ENCODE peak calls at places on chromosomes 12 and 14, in eight cellular contexts. N is body of pancreas, E is ascending aorta, R is pancreas, X is choroid plexus epithelial cell, I is upper lobe of right lung, A is lower lobe of right lung, H is fibroblast of mammary gland. B is an unnamed sample.

GRCh38 chr12:132494294-132495164 is 4.6 kb downstream of the FBRSL1 start:
- DNase-seq in X (no peak), E (no peak), A (no peak), N (peak), R (peak), H (no peak), I (no peak), B (no peak)

GRCh38 chr12:101019667-101020066 is 190.4 kb downstream of the SLC5A8 start:
- DNase-seq in R (no peak), A (no peak), N (no peak), I (no peak), X (no peak), E (no peak), H (no peak), B (no peak)

GRCh38 chr14:78666336-78667056 is 496.3 kb downstream of the NRXN3 start:
- DNase-seq in R (no peak), X (no peak), H (no peak), A (no peak), N (no peak), I (no peak), E (no peak), B (no peak)

GRCh38 chr14:51954657-51955056 is 34.7 kb upstream of the RTRAF start:
- DNase-seq in E (no peak), H (no peak), N (no peak), R (no peak), I (no peak), X (no peak), A (no peak), B (no peak)

GRCh38 chr14:64726585-64726890 is 22.3 kb downstream of the PLEKHG3 start:
- DNase-seq in N (peak), X (peak), H (peak), E (no peak), I (peak), A (no peak), R (peak), B (peak)

GRCh38 chr12:60201891-60202290 is 606.1 kb downstream of the SLC16A7 start:
- DNase-seq in A (no peak), R (no peak), X (peak), H (peak), E (no peak), N (no peak), I (no peak), B (no peak)

GRCh38 chr14:61342486-61342885 is 21.1 kb downstream of the PRKCH start:
- DNase-seq in I (no peak), H (no peak), N (no peak), R (no peak), X (no peak), A (no peak), E (no peak), B (peak)

GRCh38 chr12:53759261-53759660 is 7.5 kb upstream of the CISTR start:
- DNase-seq in N (no peak), E (no peak), X (no peak), A (no peak), H (no peak), R (no peak), I (no peak), B (no peak)

GRCh38 chr14:56555921-56556570 is 23.6 kb upstream of the TMEM260 start:
- DNase-seq in I (no peak), R (no peak), A (no peak), N (no peak), E (no peak), H (peak), X (peak), B (no peak)

GRCh38 chr12:42180990-42181611 is 36.4 kb upstream of the GXYLT1 start:
- DNase-seq in H (peak), A (no peak), R (no peak), N (no peak), I (no peak), X (peak), E (no peak), B (no peak)

GRCh38 chr14:50122291-50122690 is 5.9 kb upstream of the VCPKMT start:
- DNase-seq in E (no peak), R (no peak), N (no peak), H (no peak), A (no peak), I (no peak), X (no peak), B (no peak)

GRCh38 chr14:89588016-89588415 is 171.0 kb upstream of the FOXN3 start:
- DNase-seq in A (no peak), X (no peak), E (no peak), H (no peak), I (no peak), N (no peak), R (no peak), B (peak)

GRCh38 chr12:81206425-81206824 is 128.5 kb downstream of the ACSS3 start:
- DNase-seq in N (no peak), A (no peak), I (no peak), R (no peak), E (no peak), X (no peak), H (no peak), B (no peak)

GRCh38 chr14:22483863-22484593 is 105.0 kb downstream of the DAD1 start:
- DNase-seq in H (peak), I (no peak), R (no peak), A (no peak), X (peak), E (no peak), N (no peak), B (no peak)

GRCh38 chr14:66471584-66471983 is 14.6 kb upstream of the CCDC196 start:
- DNase-seq in A (no peak), N (no peak), R (no peak), E (no peak), H (no peak), I (no peak), X (no peak), B (no peak)

GRCh38 chr12:125125271-125125670 is 60.0 kb downstream of the AACS start:
- DNase-seq in H (no peak), N (no peak), E (no peak), A (no peak), R (no peak), I (no peak), X (no peak), B (no peak)

GRCh38 chr14:90870950-90871604 is 54.8 kb upstream of the TTC7B start:
- DNase-seq in E (no peak), I (no peak), A (no peak), R (no peak), X (no peak), H (no peak), N (no peak), B (no peak)

DNA sequence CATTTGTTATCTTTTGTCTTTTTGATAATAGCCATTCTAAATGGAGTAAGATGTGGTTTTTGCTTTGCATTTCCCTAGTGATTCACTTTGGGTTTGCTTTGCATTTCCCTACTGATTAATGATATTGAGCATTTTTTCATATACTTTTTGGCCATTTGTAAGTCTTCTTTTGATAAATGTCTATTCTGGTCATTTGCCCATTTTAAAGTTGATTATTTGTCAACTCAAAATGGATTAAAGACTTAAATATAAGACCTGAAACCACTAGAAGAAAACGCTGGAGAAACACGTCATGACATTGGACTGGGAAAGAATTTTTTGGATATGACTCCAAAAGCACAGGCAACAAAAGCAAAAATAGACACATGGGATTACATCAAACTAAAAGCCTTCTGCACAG is 148.0 kb downstream of the APAF1 start:
- DNase-seq in R (no peak), A (no peak), I (no peak), X (no peak), N (no peak), H (no peak), E (no peak), B (no peak)
- TF ChIP-seq CTCF in R (no peak), A (no peak), I (no peak), X (no peak), N (no peak), H (no peak), E (no peak), B (no peak)

DNA sequence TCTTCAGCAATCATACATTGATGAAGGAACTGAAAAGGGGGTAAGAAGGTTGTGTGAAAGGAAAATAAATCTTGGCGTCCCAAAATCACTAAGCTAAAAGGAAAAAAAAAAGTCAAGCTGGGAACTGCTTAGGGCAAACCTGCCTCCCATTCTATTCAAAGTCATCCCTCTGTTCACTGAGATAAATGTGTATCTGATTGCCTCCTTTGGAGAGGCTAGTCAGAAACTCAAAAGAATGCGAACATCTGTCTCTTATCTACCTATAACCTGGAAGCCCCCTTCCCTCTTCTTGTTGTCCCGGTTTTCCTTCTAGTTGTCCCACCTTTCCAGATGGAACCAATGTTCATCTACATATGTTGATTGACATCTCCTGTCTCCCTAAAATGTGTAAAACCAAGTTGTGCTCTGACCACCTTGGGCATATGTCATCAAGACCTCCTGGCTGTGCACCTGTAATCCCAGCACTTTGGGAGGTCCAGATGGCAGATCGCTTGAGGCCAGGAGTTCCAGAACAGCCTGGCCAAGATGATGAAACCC is 53.1 kb downstream of the RESF1 start:
- DNase-seq in E (no peak), H (no peak), X (no peak), R (no peak), N (no peak), A (no peak), I (no peak), B (no peak)
- TF ChIP-seq CTCF in E (no peak), H (no peak), X (no peak), R (no peak), N (no peak), A (no peak), I (no peak), B (no peak)

GRCh38 chr14:98606816-98607215 is 665.2 kb downstream of the BCL11B start:
- DNase-seq in R (no peak), I (no peak), A (no peak), N (no peak), X (no peak), E (no peak), H (no peak), B (no peak)

GRCh38 chr14:98607341-98607910 is 664.6 kb downstream of the BCL11B start:
- DNase-seq in R (no peak), E (no peak), N (no peak), A (no peak), X (no peak), H (no peak), I (no peak), B (no peak)

GRCh38 chr14:98606041-98606640 is 665.9 kb downstream of the BCL11B start:
- DNase-seq in I (no peak), R (no peak), N (no peak), E (no peak), H (no peak), A (no peak), X (no peak), B (no peak)

GRCh38 chr14:98602983-98603382 is 669.0 kb downstream of the BCL11B start:
- DNase-seq in N (no peak), A (no peak), E (no peak), I (no peak), X (no peak), R (no peak), H (no peak), B (no peak)

GRCh38 chr14:98605043-98605442 is 667.0 kb downstream of the BCL11B start:
- DNase-seq in R (no peak), X (no peak), N (no peak), E (no peak), I (no peak), A (no peak), H (no peak), B (no peak)
- TF ChIP-seq CTCF in R (no peak), X (no peak), N (no peak), E (no peak), I (no peak), A (no peak), H (no peak), B (no peak)

DNA sequence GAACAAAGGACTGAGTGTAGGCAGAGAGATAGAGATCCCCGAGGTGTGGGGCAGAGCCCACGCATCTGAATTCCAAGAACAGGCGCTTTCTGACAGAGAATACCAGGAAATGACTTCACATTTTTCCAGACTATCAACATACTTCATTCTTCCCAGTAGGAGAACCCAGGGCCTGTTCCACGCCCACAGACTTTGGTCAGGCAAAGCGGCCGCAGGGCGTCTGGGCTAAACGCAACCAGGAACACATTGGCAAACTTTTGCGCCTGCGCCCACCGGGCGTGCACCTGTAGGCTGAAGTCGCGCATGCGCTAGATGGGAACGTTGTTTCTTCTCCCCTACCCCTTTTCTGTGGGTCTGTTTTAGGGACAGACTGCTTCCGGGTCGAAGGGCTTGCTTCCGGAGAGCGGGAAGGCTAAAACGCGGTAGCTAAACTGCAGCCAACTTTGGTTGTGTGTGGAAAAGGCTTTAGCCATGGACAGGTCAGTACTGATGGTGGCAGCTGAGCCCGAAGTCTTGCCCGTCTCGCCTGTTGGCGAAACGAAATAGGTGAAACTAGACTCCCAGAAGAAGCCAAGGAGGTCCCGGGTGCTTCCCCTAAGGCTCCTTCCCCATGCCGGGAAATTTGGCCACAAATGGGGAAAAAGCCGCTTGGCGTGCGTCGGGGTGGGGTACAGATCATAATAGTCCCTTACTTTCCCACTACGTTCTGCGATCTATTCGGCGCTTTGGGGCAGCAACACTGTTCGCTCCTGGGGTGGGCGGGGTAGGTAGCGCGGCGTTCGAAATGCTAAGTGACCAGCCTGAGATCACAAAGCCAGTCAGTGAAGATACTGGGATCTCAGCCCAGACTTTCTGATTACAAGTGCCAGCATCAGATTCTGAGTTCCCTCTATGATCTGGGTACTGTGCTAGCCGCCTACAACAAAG is at the start of gene NUP107:
- DNase-seq in R (peak), I (peak), H (peak), N (peak), X (peak), E (peak), A (peak), B (peak)
- TF ChIP-seq CTCF in R (no peak), I (no peak), H (peak), N (peak), X (peak), E (no peak), A (no peak), B (no peak)

DNA sequence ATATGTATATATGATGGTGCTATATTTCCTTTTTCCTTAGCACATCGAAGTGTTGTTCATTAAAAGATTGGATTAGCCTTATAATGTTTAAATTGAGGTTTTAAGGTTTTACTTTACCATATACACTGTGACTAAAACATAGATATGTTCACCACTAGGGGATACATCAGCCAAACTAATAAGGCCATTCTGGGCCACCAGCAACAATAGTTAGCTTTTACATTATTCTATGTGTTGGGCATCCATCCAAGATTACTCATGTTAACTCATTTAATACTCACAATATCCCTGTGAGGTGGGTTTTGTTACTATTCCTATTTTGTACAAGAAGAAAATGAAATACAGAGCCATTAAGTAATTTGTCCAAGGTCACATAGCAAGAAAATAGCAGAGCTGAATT is 202.6 kb upstream of the AVPR1A start:
- DNase-seq in I (no peak), N (no peak), X (peak), H (peak), R (no peak), E (no peak), A (no peak), B (no peak)
- TF ChIP-seq CTCF in I (no peak), N (no peak), X (no peak), H (no peak), R (no peak), E (no peak), A (no peak), B (no peak)

GRCh38 chr12:26688344-26688904 is 144.6 kb downstream of the ITPR2 start:
- DNase-seq in N (no peak), H (no peak), I (no peak), X (no peak), E (no peak), R (no peak), A (no peak), B (no peak)

GRCh38 chr12:26690601-26691000 is 142.4 kb downstream of the ITPR2 start:
- DNase-seq in R (no peak), X (no peak), H (no peak), I (no peak), A (no peak), N (no peak), E (no peak), B (no peak)

GRCh38 chr12:26689281-26689841 is 143.6 kb downstream of the ITPR2 start:
- DNase-seq in X (no peak), N (no peak), R (no peak), A (no peak), I (no peak), H (no peak), E (no peak), B (no peak)

GRCh38 chr12:26692417-26692816 is 140.6 kb downstream of the ITPR2 start:
- DNase-seq in I (no peak), R (no peak), H (no peak), N (no peak), E (no peak), A (no peak), X (no peak), B (no peak)

DNA sequence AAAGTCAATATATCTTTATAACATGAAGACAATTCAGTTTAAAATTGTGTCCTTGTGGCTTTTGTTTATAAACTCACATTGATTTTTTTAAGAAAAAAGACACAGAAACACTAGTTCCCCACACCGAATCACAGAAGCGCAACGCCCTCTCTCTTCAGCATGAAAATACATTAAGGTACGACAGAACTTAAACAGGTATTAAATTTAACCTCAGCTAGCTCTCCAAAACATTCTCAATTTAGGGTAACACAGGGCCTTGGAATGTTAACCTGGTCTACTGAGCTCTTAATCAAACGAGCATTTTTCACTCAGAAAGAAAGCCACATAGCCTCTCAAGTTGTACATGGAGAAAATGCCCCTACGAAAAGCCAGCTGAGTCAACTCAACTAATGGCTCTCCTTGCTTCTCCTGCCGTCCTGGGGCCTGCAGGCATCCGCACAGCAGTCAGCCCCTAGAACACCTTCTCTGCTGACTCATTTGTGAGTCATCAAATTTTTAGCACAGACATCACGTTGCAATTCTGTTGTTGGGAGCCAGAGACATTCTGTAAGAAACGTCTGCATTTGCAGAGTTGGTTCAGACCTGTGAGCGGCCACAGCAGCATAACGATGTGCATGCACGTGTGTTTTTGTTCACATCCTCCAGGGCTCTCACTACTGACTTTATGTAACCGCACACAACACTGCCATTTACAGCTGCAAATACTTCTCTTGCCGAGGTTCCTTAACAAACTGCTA is 141.6 kb downstream of the ITPR2 start:
- DNase-seq in E (no peak), H (peak), R (no peak), I (no peak), A (no peak), N (no peak), X (peak), B (no peak)
- TF ChIP-seq CTCF in E (no peak), H (no peak), R (no peak), I (no peak), A (no peak), N (no peak), X (no peak), B (no peak)

DNA sequence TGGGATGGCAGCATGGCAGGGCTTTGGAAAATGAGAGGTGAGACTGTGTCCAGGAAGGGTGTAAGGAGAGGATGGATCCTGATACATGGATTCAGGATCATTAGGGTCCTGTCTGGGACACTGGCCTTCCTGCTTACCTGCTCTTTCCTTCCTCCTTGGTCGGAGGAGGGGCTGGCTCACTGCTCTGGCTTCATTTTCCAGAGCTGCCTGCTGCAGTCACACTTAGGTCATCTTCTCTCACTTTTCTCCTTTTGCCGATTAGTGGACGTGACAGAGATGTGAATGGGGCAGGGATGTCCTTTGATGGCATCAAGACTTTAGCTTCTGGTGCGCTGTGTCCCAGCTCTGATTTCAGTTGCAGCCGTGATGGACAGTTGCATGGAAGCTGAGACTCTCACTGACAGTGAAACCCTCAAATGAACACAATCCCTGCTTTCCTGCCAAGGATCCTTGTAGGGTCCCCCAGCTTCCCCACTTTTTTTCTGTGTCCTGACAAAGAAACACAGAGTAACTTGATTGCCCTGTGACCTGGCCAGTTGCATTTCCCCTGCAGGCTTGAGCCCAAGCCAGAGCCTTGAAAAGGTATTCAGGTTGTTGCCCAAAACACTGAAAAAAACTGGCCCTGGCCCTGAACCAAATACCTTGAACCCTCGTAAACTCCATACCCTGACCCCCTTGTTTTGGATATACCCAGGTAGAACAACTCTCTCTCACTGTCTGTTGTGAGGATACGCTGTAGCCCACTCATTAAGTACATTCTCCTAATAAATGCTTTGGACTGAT is 756 bp upstream of the CIDEB start:
- DNase-seq in X (no peak), H (no peak), N (no peak), A (peak), E (no peak), I (no peak), R (no peak), B (no peak)
- TF ChIP-seq CTCF in X (no peak), H (no peak), N (no peak), A (no peak), E (no peak), I (peak), R (no peak), B (peak)

GRCh38 chr12:321606-322326 is 59.1 kb upstream of the SLC6A13 start:
- DNase-seq in I (no peak), H (peak), X (peak), A (no peak), R (peak), E (no peak), N (peak), B (peak)
- TF ChIP-seq CTCF in I (no peak), H (peak), X (peak), A (no peak), R (peak), E (no peak), N (peak), B (no peak)

B was measured in activated CD8-positive, alpha-beta T cell treated with anti-CD3 and anti-CD28 coated beads for 36 hours.